ENCODE peak calls at places on chromosomes 7 and 10, in nine cellular contexts. U is fibroblast of pulmonary artery, R is HCT116, V is stomach, A is suprapubic skin, C is SK-N-SH, N is endothelial cell, K is tibial artery, P is transverse colon. E is an unnamed sample.

GRCh38 chr10:97943294-97943693 is 87.1 kb downstream of the CRTAC1 start:
- DNase-seq in K (no peak), V (no peak), C (no peak), U (no peak), A (no peak), R (peak; percentile 8), P (no peak), N (no peak), E (no peak)

GRCh38 chr10:93435061-93435491 is 47.1 kb downstream of the MYOF start:
- DNase-seq in R (no peak), P (no peak), K (peak; percentile 61), U (no peak), N (no peak), C (no peak), A (peak; percentile 54), V (no peak), E (no peak)

GRCh38 chr10:130021373-130021950 is 57.4 kb upstream of the EBF3 start:
- DNase-seq in K (peak; percentile 69), N (no peak), P (no peak), R (no peak), V (no peak), A (no peak), U (peak; percentile 59), C (no peak), E (no peak)

GRCh38 chr10:73414230-73414981 is 548 bp upstream of the ANXA7 start:
- DNase-seq in P (peak; percentile 48), N (no peak), K (no peak), V (no peak), C (no peak), R (no peak), U (no peak), A (no peak), E (no peak)

GRCh38 chr7:81990395-81990794 is 220.5 kb upstream of the HGF start:
- DNase-seq in V (no peak), K (no peak), P (no peak), R (peak; percentile 12), C (no peak), U (peak; percentile 75), A (no peak), N (no peak), E (no peak)

GRCh38 chr7:80500325-80500724 is 11.5 kb downstream of the GNAT3 start:
- DNase-seq in C (no peak), R (no peak), U (no peak), V (no peak), A (no peak), N (no peak), K (no peak), P (no peak), E (no peak)

GRCh38 chr7:28503396-28503795 is 91.1 kb downstream of the CREB5 start:
- DNase-seq in A (no peak), R (no peak), C (no peak), U (no peak), N (no peak), K (no peak), V (no peak), P (no peak), E (no peak)

GRCh38 chr7:111750168-111750715 is 187.9 kb upstream of the IMMP2L start:
- DNase-seq in N (no peak), A (no peak), V (no peak), C (no peak), K (no peak), P (no peak), R (no peak), U (no peak), E (no peak)

GRCh38 chr10:96255569-96256335 is 15.6 kb downstream of the BLNK start:
- DNase-seq in U (no peak), R (no peak), C (no peak), P (no peak), N (no peak), A (no peak), V (no peak), K (no peak), E (no peak)

GRCh38 chr7:132609906-132610520 is 33.7 kb upstream of the PLXNA4 start:
- DNase-seq in K (no peak), C (no peak), N (no peak), P (no peak), A (no peak), R (no peak), U (no peak), V (no peak), E (no peak)

GRCh38 chr10:93751832-93752231 is 5.9 kb upstream of the LGI1 start:
- DNase-seq in V (no peak), U (peak; percentile 18), P (peak; percentile 17), K (no peak), N (peak; percentile 33), A (no peak), R (peak; percentile 34), C (peak; percentile 55), E (peak; percentile 40)

GRCh38 chr10:78438094-78438906 is 404.6 kb downstream of the RPS24 start:
- DNase-seq in C (no peak), K (peak; percentile 32), P (no peak), V (no peak), A (no peak), R (no peak), U (no peak), N (no peak), E (no peak)

GRCh38 chr7:17298840-17299476 is 506 bp downstream of the AHR start:
- DNase-seq in A (peak; percentile 80), P (peak; percentile 56), V (peak; percentile 49), R (no peak), K (peak; percentile 79), U (peak; percentile 42), N (peak; percentile 44), C (peak; percentile 35), E (peak; percentile 7)

GRCh38 chr10:57959318-57960003 is 308.2 kb downstream of the IPMK start:
- DNase-seq in A (no peak), V (no peak), U (no peak), C (no peak), P (no peak), K (no peak), R (no peak), N (no peak), E (no peak)

GRCh38 chr7:151025924-151026671 is 1.8 kb upstream of the ATG9B start:
- DNase-seq in V (no peak), N (no peak), P (no peak), K (no peak), R (no peak), U (no peak), A (no peak), C (no peak), E (no peak)

GRCh38 chr7:96188623-96188991 is 133.3 kb downstream of the SLC25A13 start:
- DNase-seq in P (no peak), V (no peak), K (no peak), R (no peak), C (no peak), N (no peak), A (no peak), U (no peak), E (no peak)

GRCh38 chr10:101818958-101819633 is 852 bp upstream of the OGA start:
- DNase-seq in R (no peak), P (peak; percentile 49), A (no peak), C (no peak), V (no peak), U (no peak), N (no peak), K (no peak), E (no peak)

GRCh38 chr7:105205592-105206211 is 183.0 kb downstream of the SRPK2 start:
- DNase-seq in V (no peak), R (no peak), P (no peak), C (no peak), A (no peak), K (no peak), U (peak; percentile 15), N (no peak), E (no peak)

GRCh38 chr7:19098510-19098909 is 18.9 kb downstream of the TWIST1 start:
- DNase-seq in K (no peak), U (no peak), N (no peak), P (no peak), V (no peak), A (no peak), C (no peak), R (no peak), E (no peak)

GRCh38 chr10:97981816-97982215 is 48.6 kb downstream of the CRTAC1 start:
- DNase-seq in C (no peak), V (no peak), K (no peak), N (no peak), R (no peak), U (no peak), P (no peak), A (no peak), E (no peak)

DNA sequence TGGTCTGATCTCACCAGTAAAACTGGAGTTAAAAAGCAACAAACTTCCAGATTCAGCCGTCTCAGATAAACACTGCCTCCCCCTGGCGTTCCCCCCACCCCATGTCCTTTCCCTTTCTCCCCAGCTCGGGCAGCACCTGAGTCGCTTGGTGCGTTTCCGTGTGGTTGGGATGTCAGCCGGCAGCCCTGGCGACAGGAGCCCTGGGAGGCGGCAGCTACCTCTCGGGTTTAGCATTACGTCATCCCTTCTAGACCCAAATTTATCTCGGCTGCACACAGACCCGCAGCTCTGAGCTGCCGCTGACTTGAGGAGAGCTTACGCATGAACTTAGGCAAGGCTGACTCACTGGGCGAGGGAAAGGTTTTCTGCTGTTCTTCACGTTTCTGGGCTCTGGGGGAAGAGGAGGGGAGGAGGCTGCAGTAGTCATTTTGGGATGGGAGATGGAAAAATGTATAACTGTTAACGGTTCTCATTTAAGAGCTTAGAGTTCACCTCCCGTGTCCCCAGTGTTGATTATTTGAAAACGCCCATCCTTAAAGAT is 14.4 kb downstream of the MXI1 start:
- DNase-seq in V (peak; percentile 75), C (peak; percentile 27), U (peak; percentile 94), A (peak; percentile 82), P (peak; percentile 72), N (peak; percentile 18), K (peak; percentile 95), R (peak; percentile 84), E (peak; percentile 60)
- TF ChIP-seq CTCF in V (no peak), C (peak; percentile 39), U (peak; percentile 41), A (no peak), P (no peak), N (no peak), K (peak; percentile 30), R (no peak), E (peak; percentile 16)

GRCh38 chr7:30168800-30169584 is 34.2 kb downstream of the MTURN start:
- DNase-seq in U (peak; percentile 77), A (no peak), R (no peak), P (no peak), N (no peak), K (no peak), V (no peak), C (no peak), E (no peak)
- TF ChIP-seq CTCF in U (no peak), A (no peak), R (no peak), P (no peak), N (no peak), K (no peak), V (no peak), C (no peak), E (no peak)

GRCh38 chr10:76738991-76739390 is 898.6 kb downstream of the KCNMA1 start:
- DNase-seq in R (no peak), N (no peak), A (no peak), P (no peak), K (no peak), V (no peak), U (no peak), C (no peak), E (no peak)

GRCh38 chr10:76743169-76743568 is 894.4 kb downstream of the KCNMA1 start:
- DNase-seq in N (no peak), C (no peak), U (no peak), K (no peak), A (no peak), R (no peak), P (no peak), V (no peak), E (no peak)
- TF ChIP-seq CTCF in N (no peak), C (no peak), U (no peak), K (no peak), A (no peak), R (no peak), P (no peak), V (no peak), E (no peak)

GRCh38 chr7:140342732-140343514 is 55.4 kb downstream of the SLC37A3 start:
- DNase-seq in V (peak; percentile 31), R (peak; percentile 8), K (no peak), U (peak; percentile 46), P (peak; percentile 57), A (no peak), N (peak; percentile 32), C (peak; percentile 58), E (peak; percentile 60)
- TF ChIP-seq CTCF in V (peak; percentile 10), R (peak; percentile 10), K (no peak), U (peak; percentile 45), P (peak; percentile 26), A (no peak), N (no peak), C (peak; percentile 61), E (peak; percentile 89)